ENCODE peak calls at places on chromosomes 5 and 9, in ten cellular contexts. One of them, this sample, is unnamed.

GRCh38 chr5:15983392-15983791 is 196.2 kb downstream of the MARCHF11 start:
- DNase-seq in activated T-helper 1 cell treated with Interleukin-2 at 50 U/mL for 16 hours: no peak
- DNase-seq in amniotic epithelial cell: no peak
- DNase-seq in HEK293T: no peak
- DNase-seq in C1 segment of cervical spinal cord: no peak
- DNase-seq in DND-41: no peak
- DNase-seq in mucosa of gallbladder: no peak
- DNase-seq in EH: no peak
- DNase-seq in GF-D8: no peak
- DNase-seq in left lung: no peak
- DNase-seq in this sample: no peak

GRCh38 chr9:130707225-130707976 is 13.8 kb downstream of the EXOSC2 start:
- DNase-seq in activated T-helper 1 cell treated with Interleukin-2 at 50 U/mL for 16 hours: peak
- DNase-seq in amniotic epithelial cell: peak
- DNase-seq in HEK293T: no peak
- DNase-seq in C1 segment of cervical spinal cord: no peak
- DNase-seq in DND-41: peak
- DNase-seq in mucosa of gallbladder: peak
- DNase-seq in EH: peak
- DNase-seq in GF-D8: peak
- DNase-seq in left lung: no peak
- DNase-seq in this sample: peak

GRCh38 chr9:88680505-88681160 is 145.7 kb downstream of the NXNL2 start:
- DNase-seq in activated T-helper 1 cell treated with Interleukin-2 at 50 U/mL for 16 hours: no peak
- DNase-seq in amniotic epithelial cell: no peak
- DNase-seq in HEK293T: no peak
- DNase-seq in C1 segment of cervical spinal cord: no peak
- DNase-seq in DND-41: no peak
- DNase-seq in mucosa of gallbladder: no peak
- DNase-seq in EH: peak
- DNase-seq in GF-D8: no peak
- DNase-seq in left lung: no peak
- DNase-seq in this sample: no peak

GRCh38 chr5:2188137-2188536 is 305.4 kb upstream of the IRX4 start:
- DNase-seq in activated T-helper 1 cell treated with Interleukin-2 at 50 U/mL for 16 hours: no peak
- DNase-seq in amniotic epithelial cell: no peak
- DNase-seq in HEK293T: no peak
- DNase-seq in C1 segment of cervical spinal cord: no peak
- DNase-seq in DND-41: no peak
- DNase-seq in mucosa of gallbladder: no peak
- DNase-seq in EH: no peak
- DNase-seq in GF-D8: no peak
- DNase-seq in left lung: no peak
- DNase-seq in this sample: no peak

GRCh38 chr9:33101104-33101951 is 24.9 kb upstream of the SMU1 start:
- DNase-seq in activated T-helper 1 cell treated with Interleukin-2 at 50 U/mL for 16 hours: no peak
- DNase-seq in amniotic epithelial cell: peak
- DNase-seq in HEK293T: no peak
- DNase-seq in C1 segment of cervical spinal cord: peak
- DNase-seq in DND-41: no peak
- DNase-seq in mucosa of gallbladder: no peak
- DNase-seq in EH: peak
- DNase-seq in GF-D8: no peak
- DNase-seq in left lung: no peak
- DNase-seq in this sample: no peak

GRCh38 chr9:117772960-117773359 is 68.8 kb downstream of the TLR4 start:
- DNase-seq in activated T-helper 1 cell treated with Interleukin-2 at 50 U/mL for 16 hours: no peak
- DNase-seq in amniotic epithelial cell: no peak
- DNase-seq in HEK293T: peak
- DNase-seq in C1 segment of cervical spinal cord: no peak
- DNase-seq in DND-41: no peak
- DNase-seq in mucosa of gallbladder: no peak
- DNase-seq in EH: peak
- DNase-seq in GF-D8: no peak
- DNase-seq in left lung: no peak
- DNase-seq in this sample: no peak

GRCh38 chr5:178895615-178896571 is at the start of gene ZFP2:
- DNase-seq in activated T-helper 1 cell treated with Interleukin-2 at 50 U/mL for 16 hours: peak
- DNase-seq in amniotic epithelial cell: peak
- DNase-seq in HEK293T: peak
- DNase-seq in C1 segment of cervical spinal cord: peak
- DNase-seq in DND-41: peak
- DNase-seq in mucosa of gallbladder: peak
- DNase-seq in EH: peak
- DNase-seq in GF-D8: no peak
- DNase-seq in left lung: peak
- DNase-seq in this sample: no peak

GRCh38 chr9:95970356-95970755 is 94.9 kb downstream of the ERCC6L2 start:
- DNase-seq in activated T-helper 1 cell treated with Interleukin-2 at 50 U/mL for 16 hours: no peak
- DNase-seq in amniotic epithelial cell: no peak
- DNase-seq in HEK293T: no peak
- DNase-seq in C1 segment of cervical spinal cord: no peak
- DNase-seq in DND-41: no peak
- DNase-seq in mucosa of gallbladder: no peak
- DNase-seq in EH: peak
- DNase-seq in GF-D8: no peak
- DNase-seq in left lung: no peak
- DNase-seq in this sample: no peak

GRCh38 chr9:65411901-65412300 is 126.9 kb upstream of the FOXD4L5 start:
- DNase-seq in activated T-helper 1 cell treated with Interleukin-2 at 50 U/mL for 16 hours: no peak
- DNase-seq in amniotic epithelial cell: no peak
- DNase-seq in HEK293T: no peak
- DNase-seq in C1 segment of cervical spinal cord: no peak
- DNase-seq in DND-41: no peak
- DNase-seq in mucosa of gallbladder: no peak
- DNase-seq in EH: no peak
- DNase-seq in GF-D8: no peak
- DNase-seq in left lung: no peak
- DNase-seq in this sample: no peak

This sample was measured in stimulated activated CD8-positive, alpha-beta memory T cell treated with anti-CD3 and anti-CD28 coated beads, Interleukin-12 subunit alpha, Interleukin-12 subunit beta, amount 100 ng/mL, for 1 hour.